ENCODE peak calls at places on chromosome 22, in four cellular contexts. One of them, this sample, is unnamed.

GRCh38 chr22:32802291-32802826 is 854 bp downstream of the TIMP3 start:
- DNase-seq in Ammon's horn: no peak
- DNase-seq in BE2C: no peak
- DNase-seq in activated T-helper 1 cell treated with anti-CD3 and anti-CD28 coated beads, Interleukin-2, amount 50 U/mL, for 16 hours: no peak
- DNase-seq in this sample: no peak

GRCh38 chr22:22519591-22519990 is 479 bp downstream of the ZNF280A start:
- DNase-seq in BE2C: no peak
- DNase-seq in Ammon's horn: no peak
- DNase-seq in activated T-helper 1 cell treated with anti-CD3 and anti-CD28 coated beads, Interleukin-2, amount 50 U/mL, for 16 hours: no peak
- DNase-seq in this sample: no peak

GRCh38 chr22:43435851-43436535 is 24.2 kb downstream of the MPPED1 start:
- DNase-seq in BE2C: peak; percentile 73
- DNase-seq in Ammon's horn: no peak
- DNase-seq in activated T-helper 1 cell treated with anti-CD3 and anti-CD28 coated beads, Interleukin-2, amount 50 U/mL, for 16 hours: no peak
- DNase-seq in this sample: no peak

GRCh38 chr22:49672013-49672516 is 155.6 kb downstream of the BRD1 start:
- DNase-seq in Ammon's horn: no peak
- DNase-seq in activated T-helper 1 cell treated with anti-CD3 and anti-CD28 coated beads, Interleukin-2, amount 50 U/mL, for 16 hours: no peak
- DNase-seq in BE2C: no peak
- DNase-seq in this sample: no peak

GRCh38 chr22:22593964-22594656 is 35.0 kb upstream of the PRAME start:
- DNase-seq in Ammon's horn: peak; percentile 24
- DNase-seq in activated T-helper 1 cell treated with anti-CD3 and anti-CD28 coated beads, Interleukin-2, amount 50 U/mL, for 16 hours: peak; percentile 15
- DNase-seq in BE2C: peak; percentile 67
- DNase-seq in this sample: peak; percentile 83

GRCh38 chr22:37669586-37669985 is 5.8 kb upstream of the LGALS1 start:
- DNase-seq in Ammon's horn: no peak
- DNase-seq in BE2C: no peak
- DNase-seq in activated T-helper 1 cell treated with anti-CD3 and anti-CD28 coated beads, Interleukin-2, amount 50 U/mL, for 16 hours: no peak
- DNase-seq in this sample: no peak

GRCh38 chr22:23751441-23751996 is 607 bp upstream of the ZNF70 start:
- DNase-seq in Ammon's horn: no peak
- DNase-seq in activated T-helper 1 cell treated with anti-CD3 and anti-CD28 coated beads, Interleukin-2, amount 50 U/mL, for 16 hours: no peak
- DNase-seq in BE2C: peak; percentile 33
- DNase-seq in this sample: no peak

GRCh38 chr22:36036167-36036624 is 7.6 kb upstream of the RBFOX2 start:
- DNase-seq in BE2C: peak; percentile 57
- DNase-seq in activated T-helper 1 cell treated with anti-CD3 and anti-CD28 coated beads, Interleukin-2, amount 50 U/mL, for 16 hours: no peak
- DNase-seq in Ammon's horn: no peak
- DNase-seq in this sample: peak; percentile 21

GRCh38 chr22:30439226-30439625 is 13.7 kb downstream of the MTFP1 start:
- DNase-seq in Ammon's horn: no peak
- DNase-seq in BE2C: no peak
- DNase-seq in activated T-helper 1 cell treated with anti-CD3 and anti-CD28 coated beads, Interleukin-2, amount 50 U/mL, for 16 hours: no peak
- DNase-seq in this sample: no peak

GRCh38 chr22:38921126-38921525 is 36.3 kb upstream of the APOBEC3A start:
- DNase-seq in Ammon's horn: no peak
- DNase-seq in BE2C: no peak
- DNase-seq in activated T-helper 1 cell treated with anti-CD3 and anti-CD28 coated beads, Interleukin-2, amount 50 U/mL, for 16 hours: no peak
- DNase-seq in this sample: no peak

GRCh38 chr22:46029574-46030200 is 52.7 kb upstream of the WNT7B start:
- DNase-seq in Ammon's horn: no peak
- DNase-seq in BE2C: no peak
- DNase-seq in activated T-helper 1 cell treated with anti-CD3 and anti-CD28 coated beads, Interleukin-2, amount 50 U/mL, for 16 hours: no peak
- DNase-seq in this sample: no peak

GRCh38 chr22:44667829-44668189 is 34.2 kb upstream of the PRR5 start:
- DNase-seq in BE2C: no peak
- DNase-seq in Ammon's horn: no peak
- DNase-seq in activated T-helper 1 cell treated with anti-CD3 and anti-CD28 coated beads, Interleukin-2, amount 50 U/mL, for 16 hours: peak; percentile 34
- DNase-seq in this sample: no peak

GRCh38 chr22:49780992-49781782 is 46.5 kb downstream of the BRD1 start:
- DNase-seq in BE2C: no peak
- DNase-seq in activated T-helper 1 cell treated with anti-CD3 and anti-CD28 coated beads, Interleukin-2, amount 50 U/mL, for 16 hours: no peak
- DNase-seq in Ammon's horn: no peak
- DNase-seq in this sample: no peak

GRCh38 chr22:33515733-33516297 is 404.5 kb downstream of the LARGE1 start:
- DNase-seq in activated T-helper 1 cell treated with anti-CD3 and anti-CD28 coated beads, Interleukin-2, amount 50 U/mL, for 16 hours: no peak
- DNase-seq in BE2C: no peak
- DNase-seq in Ammon's horn: no peak
- DNase-seq in this sample: no peak